ENCODE peak calls at places on chromosomes 16 and 17, in five cellular contexts. U is stomach; L is stimulated activated CD4-positive, alpha-beta T cell treated with anti-CD3 and anti-CD28 coated beads, Interleukin-2, amount 100 ng/mL, for 48 hours; E is AG09319; F is EL. G is an unnamed sample.

GRCh38 chr17:7467498-7467897 is 11.9 kb downstream of the ZBTB4 start:
- DNase-seq in U (no peak), L (no peak), E (no peak), F (no peak), G (no peak)

GRCh38 chr16:19691161-19691850 is 26.7 kb downstream of the KNOP1 start:
- DNase-seq in U (no peak), L (no peak), E (no peak), F (peak), G (no peak)

GRCh38 chr16:56601325-56601724 is 7.1 kb upstream of the MT2A start:
- DNase-seq in U (no peak), L (no peak), E (no peak), F (no peak), G (no peak)

GRCh38 chr16:20865420-20866126 is 34.6 kb downstream of the DCUN1D3 start:
- DNase-seq in U (no peak), L (no peak), E (no peak), F (peak), G (peak)

GRCh38 chr17:68790481-68790880 is 164.7 kb downstream of the ABCA8 start:
- DNase-seq in U (no peak), L (no peak), E (no peak), F (no peak), G (no peak)

GRCh38 chr17:79298801-79299200 is 224.2 kb downstream of the ENGASE start:
- DNase-seq in U (no peak), L (no peak), E (no peak), F (no peak), G (no peak)

GRCh38 chr17:36703860-36704266 is 102.5 kb downstream of the MRM1 start:
- DNase-seq in U (no peak), L (peak), E (no peak), F (peak), G (no peak)

GRCh38 chr17:12047977-12048376 is 27.3 kb downstream of the MAP2K4 start:
- DNase-seq in U (no peak), L (no peak), E (no peak), F (peak), G (no peak)

GRCh38 chr17:39658760-39659159 is 6.4 kb upstream of the TCAP start:
- DNase-seq in U (no peak), L (no peak), E (no peak), F (no peak), G (no peak)

GRCh38 chr16:78163772-78164391 is 64.4 kb downstream of the WWOX start:
- DNase-seq in U (no peak), L (no peak), E (no peak), F (no peak), G (no peak)

GRCh38 chr16:54931757-54932660 is 1.3 kb downstream of the IRX5 start:
- DNase-seq in U (no peak), L (no peak), E (no peak), F (peak), G (no peak)

GRCh38 chr17:19336938-19337711 is 25.4 kb downstream of the B9D1 start:
- DNase-seq in U (peak), L (no peak), E (no peak), F (no peak), G (no peak)

GRCh38 chr16:85490971-85491771 is 122.0 kb upstream of the GSE1 start:
- DNase-seq in U (peak), L (peak), E (no peak), F (no peak), G (peak)

GRCh38 chr17:38881600-38882191 is 11.8 kb downstream of the LASP1 start:
- DNase-seq in U (peak), L (no peak), E (no peak), F (peak), G (no peak)

GRCh38 chr17:17510456-17511292 is 14.5 kb upstream of the RASD1 start:
- DNase-seq in U (no peak), L (no peak), E (no peak), F (no peak), G (no peak)

GRCh38 chr16:81495321-81496234 is 51.0 kb downstream of the CMIP start:
- DNase-seq in U (peak), L (no peak), E (no peak), F (no peak), G (no peak)

GRCh38 chr16:81526199-81526598 is 81.6 kb downstream of the CMIP start:
- DNase-seq in U (no peak), L (no peak), E (no peak), F (no peak), G (no peak)

GRCh38 chr16:81633147-81633619 is 145.9 kb upstream of the PLCG2 start:
- DNase-seq in U (no peak), L (peak), E (no peak), F (no peak), G (no peak)

GRCh38 chr17:19753661-19754463 is 5.8 kb upstream of the ALDH3A1 start:
- DNase-seq in U (peak), L (no peak), E (no peak), F (peak), G (peak)

GRCh38 chr16:50547944-50548658 is at the start of gene NKD1:
- DNase-seq in U (peak), L (peak), E (no peak), F (peak), G (peak)

G was measured in HCT116.